ENCODE peak calls at places on chromosomes 11 and 22, in nine cellular contexts. B is adipocyte, F is cardiac muscle cell, C is heart right ventricle, A is IMR-90, Y is tibial artery, L is upper lobe of right lung, O is psoas muscle, H is Peyer's patch. Q is an unnamed sample. For H3K4me1, the result is how much of the 10 kb centered on the place peaks cover.

GRCh38 chr11:3835752-3836151 is 5.0 kb downstream of the RHOG start:
- DNase-seq in B (no peak), A (no peak), C (peak), Y (no peak), O (no peak), L (no peak), H (no peak), F (no peak), Q (peak)

GRCh38 chr11:43358308-43358669 is 431 bp upstream of the TTC17 start:
- DNase-seq in Y (no peak), O (no peak), A (no peak), H (no peak), F (peak), L (no peak), C (no peak), B (peak), Q (no peak)

GRCh38 chr11:117381988-117382387 is 54.3 kb downstream of the CEP164 start:
- DNase-seq in B (no peak), A (no peak), Y (no peak), H (no peak), F (no peak), O (no peak), C (no peak), L (no peak), Q (no peak)

GRCh38 chr11:2214527-2215229 is 43.1 kb upstream of the TH start:
- DNase-seq in C (no peak), F (no peak), O (no peak), A (no peak), B (no peak), H (peak), L (peak), Y (no peak), Q (peak)

GRCh38 chr22:29517215-29517908 is 36.2 kb downstream of the THOC5 start:
- DNase-seq in H (no peak), A (no peak), Y (no peak), B (no peak), C (peak), L (no peak), F (no peak), O (no peak), Q (peak)

GRCh38 chr22:44928064-44928463 is 81.7 kb downstream of the PHF21B start:
- DNase-seq in A (no peak), O (no peak), F (no peak), Y (no peak), C (no peak), H (no peak), B (no peak), L (no peak), Q (peak)

GRCh38 chr11:1761857-1762536 is 1.7 kb downstream of the CTSD start:
- DNase-seq in H (no peak), A (no peak), F (no peak), L (peak), Y (no peak), O (no peak), B (no peak), C (peak), Q (peak)

GRCh38 chr11:120431633-120432032 is 79.9 kb upstream of the GRIK4 start:
- DNase-seq in B (peak), Y (no peak), A (peak), L (no peak), C (no peak), O (no peak), F (no peak), H (no peak), Q (no peak)

GRCh38 chr11:8271106-8271886 is 7.6 kb upstream of the LMO1 start:
- DNase-seq in Y (no peak), C (no peak), F (no peak), L (peak), A (no peak), H (peak), O (no peak), B (no peak), Q (peak)

GRCh38 chr11:108117746-108118371 is 3.5 kb upstream of the ACAT1 start:
- DNase-seq in F (peak), O (no peak), Y (no peak), H (no peak), C (no peak), B (peak), L (no peak), A (peak), Q (no peak)

GRCh38 chr22:48778308-48779195 is 1049.1 kb downstream of the BRD1 start:
- DNase-seq in L (no peak), C (no peak), B (no peak), A (no peak), F (no peak), H (no peak), Y (no peak), O (no peak), Q (no peak)

GRCh38 chr11:87215236-87215635 is 177.5 kb downstream of the TMEM135 start:
- DNase-seq in O (no peak), B (no peak), C (no peak), A (peak), Y (no peak), H (no peak), F (no peak), L (no peak), Q (no peak)

GRCh38 chr11:134516529-134516928 is 104.5 kb upstream of the B3GAT1 start:
- DNase-seq in H (peak), B (no peak), L (peak), Y (peak), A (no peak), O (no peak), F (no peak), C (no peak), Q (peak)

GRCh38 chr11:83641511-83641910 is 355.3 kb upstream of the CCDC90B start:
- DNase-seq in C (peak), O (no peak), B (peak), Y (no peak), F (no peak), H (no peak), L (no peak), A (peak), Q (no peak)

GRCh38 chr11:41457216-41458014 is 2.0 kb downstream of the LRRC4C start:
- DNase-seq in L (no peak), H (no peak), F (no peak), C (no peak), Y (no peak), O (no peak), A (no peak), B (no peak), Q (no peak)

GRCh38 chr11:68542617-68543016 is 82.1 kb downstream of the PPP6R3 start:
- DNase-seq in H (no peak), L (no peak), Y (no peak), F (no peak), C (no peak), A (peak), O (no peak), B (peak), Q (no peak)

GRCh38 chr11:7651700-7652099 is 21.6 kb downstream of the CYB5R2 start:
- DNase-seq in F (no peak), B (no peak), Y (no peak), L (no peak), O (no peak), H (no peak), A (no peak), C (no peak), Q (no peak)

GRCh38 chr11:31956310-31956709 is 134.6 kb upstream of the RCN1 start:
- DNase-seq in A (peak), F (no peak), L (no peak), C (no peak), Y (no peak), O (no peak), B (no peak), H (no peak), Q (no peak)

GRCh38 chr11:128595221-128595620 is 7.9 kb upstream of the ETS1 start:
- DNase-seq in F (no peak), C (no peak), A (peak), O (no peak), Y (no peak), H (no peak), L (no peak), B (no peak), Q (no peak)

GRCh38 chr22:49963647-49964026 is 3.1 kb downstream of the PIM3 start:
- DNase-seq in O (no peak), F (no peak), A (no peak), B (no peak), Y (peak), C (no peak), H (peak), L (no peak), Q (no peak)

GRCh38 chr22:49966041-49966715 is 5.6 kb downstream of the PIM3 start:
- DNase-seq in L (peak), A (no peak), O (peak), C (no peak), B (no peak), Y (peak), F (no peak), H (peak), Q (peak)

GRCh38 chr22:49965291-49966040 is 4.9 kb downstream of the PIM3 start:
- DNase-seq in A (no peak), L (peak), C (no peak), Y (peak), O (peak), F (no peak), B (no peak), H (peak), Q (peak)

GRCh38 chr22:49964136-49964492 is 3.5 kb downstream of the PIM3 start:
- DNase-seq in O (no peak), Y (peak), C (no peak), F (no peak), L (peak), A (no peak), B (no peak), H (peak), Q (peak)

GRCh38 chr22:49964493-49965290 is 4.1 kb downstream of the PIM3 start:
- DNase-seq in C (peak), O (peak), A (no peak), L (peak), B (no peak), H (peak), Y (peak), F (no peak), Q (peak)
- H3K4me1 ChIP-seq in C (half or more), O (half or more), A (under half), L (half or more), B (half or more), H (half or more), Y (under half), F (under half), Q (half or more)

DNA sequence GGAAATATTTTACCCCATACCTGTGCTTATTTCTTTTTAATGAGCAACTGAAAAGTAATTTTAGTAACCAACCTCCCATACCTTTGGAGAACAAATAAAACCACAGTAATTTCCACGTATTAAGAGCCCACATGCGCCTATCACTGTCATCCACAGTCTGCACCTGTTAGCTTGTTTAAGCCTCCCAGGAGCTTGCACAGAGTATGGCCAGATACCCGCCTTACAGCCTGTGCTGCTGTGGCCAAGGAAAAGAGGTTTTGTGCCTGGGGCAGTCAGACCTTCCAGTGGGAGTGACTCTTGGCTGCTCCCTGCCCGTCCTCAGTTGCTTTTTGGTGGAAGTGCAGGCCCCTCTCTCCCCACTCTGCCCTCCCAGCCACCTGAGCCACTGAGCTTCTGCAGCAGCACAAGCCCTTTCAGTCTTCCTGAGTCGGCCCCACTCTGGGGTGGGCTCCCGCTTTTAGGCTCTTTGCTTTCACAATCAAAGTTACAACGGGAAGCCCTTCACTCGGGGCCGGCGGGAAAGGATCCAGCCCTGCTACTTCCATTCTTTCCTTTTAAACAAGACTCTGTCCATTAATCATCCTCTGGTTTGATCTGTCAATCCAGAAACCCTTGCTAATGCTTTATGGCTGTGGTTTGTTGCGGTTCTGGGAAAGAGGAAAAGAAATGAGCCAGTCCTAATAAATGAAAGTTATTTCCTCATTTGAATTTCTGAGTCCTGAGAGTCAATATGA is 308.8 kb downstream of the TBC1D22A start:
- DNase-seq in C (no peak), B (no peak), A (no peak), H (peak), O (no peak), F (no peak), Y (no peak), L (no peak), Q (peak)
- H3K4me1 ChIP-seq in C (under half), B (under half), A (under half), H (under half), O (under half), F (under half), Y (under half), L (under half), Q (under half)

GRCh38 chr11:47913569-47914244 is 65.6 kb upstream of the NUP160 start:
- DNase-seq in F (no peak), L (no peak), Y (no peak), O (no peak), H (no peak), B (no peak), C (no peak), A (no peak), Q (no peak)
- H3K4me1 ChIP-seq in F (under half), L (under half), Y (under half), O (under half), H (under half), B (under half), C (under half), A (under half), Q (half or more)

DNA sequence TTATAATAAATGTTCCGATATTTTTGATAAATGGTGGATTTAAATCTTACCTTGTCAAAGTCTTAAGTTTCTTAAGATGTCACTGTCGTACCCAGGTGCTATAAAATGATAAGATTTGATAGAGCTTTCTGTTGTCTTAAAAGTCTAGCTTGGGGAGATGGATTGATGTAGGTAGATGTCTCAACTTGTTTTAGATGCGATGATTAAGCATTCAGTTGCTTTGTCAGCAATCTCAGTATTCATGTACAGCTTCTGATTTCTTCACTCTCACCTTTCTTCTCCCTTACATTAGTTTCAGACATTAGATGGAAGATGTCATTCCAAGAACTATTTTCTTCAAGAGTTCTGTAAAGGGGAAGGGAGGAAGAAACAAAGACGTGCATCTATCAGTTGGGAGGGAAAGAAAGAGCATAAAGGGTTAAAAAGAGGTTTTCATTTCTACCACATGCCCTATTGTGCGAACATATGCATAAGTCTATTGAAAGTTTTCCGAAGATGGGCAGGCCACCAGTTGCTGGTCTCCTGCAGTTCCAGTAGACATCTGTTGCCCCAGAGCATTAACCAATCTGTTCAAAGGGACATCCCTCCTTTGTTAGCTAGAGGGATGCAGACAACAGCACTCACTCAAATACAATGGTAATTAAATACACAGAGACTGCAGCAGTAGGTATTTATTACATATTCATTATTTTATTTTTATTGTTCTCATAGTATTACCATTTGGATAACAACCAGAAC is 38.4 kb downstream of the ZC3H12C start:
- DNase-seq in C (no peak), O (no peak), F (no peak), Y (no peak), H (no peak), A (no peak), L (no peak), B (no peak), Q (no peak)
- H3K4me1 ChIP-seq in C (under half), O (under half), F (under half), Y (under half), H (under half), A (under half), L (under half), B (under half), Q (under half)

GRCh38 chr11:121460941-121461514 is 8.3 kb upstream of the SORL1-AS1 start:
- DNase-seq in L (no peak), O (no peak), B (no peak), F (no peak), Y (no peak), A (no peak), H (no peak), C (no peak), Q (no peak)
- H3K4me1 ChIP-seq in L (under half), O (under half), B (under half), F (under half), Y (under half), A (under half), H (under half), C (under half), Q (half or more)

GRCh38 chr22:45968751-45969413 is 8.1 kb downstream of the WNT7B start:
- DNase-seq in H (no peak), B (no peak), C (no peak), L (no peak), F (no peak), A (peak), Y (no peak), O (no peak), Q (no peak)

GRCh38 chr22:45969414-45969799 is 7.6 kb downstream of the WNT7B start:
- DNase-seq in F (peak), H (no peak), Y (no peak), B (no peak), C (no peak), A (no peak), O (no peak), L (no peak), Q (no peak)

GRCh38 chr22:45966320-45966891 is 10.6 kb downstream of the WNT7B start:
- DNase-seq in C (no peak), A (no peak), B (no peak), H (no peak), F (no peak), L (no peak), O (no peak), Y (no peak), Q (no peak)

GRCh38 chr22:45966892-45967365 is 10.0 kb downstream of the WNT7B start:
- DNase-seq in O (no peak), H (no peak), L (no peak), B (no peak), F (no peak), C (no peak), Y (no peak), A (no peak), Q (no peak)

DNA sequence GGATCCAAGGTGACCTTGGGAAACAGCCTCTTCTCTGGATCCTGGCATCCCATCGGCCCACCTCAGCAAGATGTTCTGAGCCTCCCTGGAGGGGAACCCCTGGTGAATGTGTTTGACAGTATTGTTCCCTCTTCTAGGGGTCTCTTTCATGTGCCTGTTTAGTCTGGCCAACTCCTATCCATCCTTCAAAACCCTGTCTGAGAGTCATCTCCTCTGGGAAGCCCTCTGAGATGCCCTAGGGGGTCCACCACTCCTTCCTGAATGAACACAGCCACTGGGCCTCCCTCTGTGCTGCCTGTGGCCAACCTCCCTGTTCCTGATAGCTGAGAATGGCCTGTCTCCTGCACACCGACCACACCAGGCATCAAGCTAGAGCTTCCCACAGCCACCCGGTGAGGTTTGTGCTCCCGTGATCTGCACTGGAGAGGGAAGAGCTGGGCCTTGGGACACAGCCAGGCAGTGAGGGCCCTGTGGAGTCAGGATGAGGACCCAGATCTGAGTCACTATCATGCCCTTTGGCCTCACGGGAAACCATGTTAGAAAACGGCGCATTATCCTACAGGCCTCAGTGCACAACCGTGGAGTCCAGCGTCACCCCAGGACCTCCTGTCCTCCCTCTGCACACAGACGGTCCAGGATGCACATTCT is 8.8 kb downstream of the WNT7B start:
- DNase-seq in Y (no peak), F (no peak), B (no peak), O (no peak), H (no peak), L (no peak), A (peak), C (no peak), Q (no peak)
- H3K4me1 ChIP-seq in Y (under half), F (under half), B (under half), O (under half), H (under half), L (under half), A (under half), C (under half), Q (under half)

DNA sequence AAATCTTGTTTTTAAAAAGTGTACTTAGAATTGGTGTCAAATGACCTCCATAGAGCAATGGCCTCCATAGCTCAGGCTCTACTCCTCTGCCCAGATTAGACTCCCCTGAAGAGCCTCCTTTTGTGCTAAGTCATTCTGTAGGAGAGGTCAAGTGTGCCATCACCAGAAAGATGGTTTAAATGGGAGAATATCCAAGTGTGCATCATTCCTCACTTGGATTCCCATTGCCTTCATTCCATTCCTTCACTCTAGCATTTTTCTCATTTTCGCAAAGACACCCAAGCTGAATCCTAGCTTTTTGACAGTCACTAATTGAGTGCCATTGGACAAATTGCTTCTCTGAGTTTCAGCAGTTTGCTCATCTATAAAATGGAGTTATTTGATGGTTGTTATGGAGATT is 16.9 kb downstream of the CLMP start:
- DNase-seq in Y (no peak), O (no peak), B (no peak), C (no peak), F (no peak), L (no peak), A (no peak), H (no peak), Q (no peak)
- H3K4me1 ChIP-seq in Y (under half), O (under half), B (half or more), C (under half), F (under half), L (under half), A (under half), H (under half), Q (under half)

DNA sequence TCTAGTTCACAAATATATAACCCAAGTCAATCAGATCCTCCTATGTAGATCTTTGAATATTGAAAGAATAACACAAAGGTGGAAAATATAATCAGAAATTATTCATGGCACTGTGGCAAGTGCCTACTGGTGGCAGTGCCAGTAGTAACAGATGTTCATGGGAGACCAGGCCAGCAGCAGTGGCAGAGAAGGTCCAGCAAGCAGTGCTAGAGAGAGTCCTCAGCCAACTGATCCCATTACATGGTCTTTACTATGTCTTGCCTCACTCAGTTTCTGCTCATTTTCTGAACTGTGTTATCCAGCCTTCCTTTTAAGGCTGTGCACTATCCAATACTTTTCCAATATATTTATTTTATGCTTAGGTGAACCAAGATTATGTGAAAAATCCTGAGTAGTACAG is 124.9 kb downstream of the MRTFA start:
- DNase-seq in Y (no peak), F (no peak), O (peak), H (no peak), L (no peak), C (no peak), A (no peak), B (peak), Q (no peak)
- H3K4me1 ChIP-seq in Y (half or more), F (under half), O (half or more), H (under half), L (under half), C (half or more), A (under half), B (half or more), Q (under half)